ENCODE peak calls at places on chromosomes 4 and X, in six cellular contexts. One of them, this sample, is unnamed.

GRCh38 chr4:63922146-63922545 is 487.1 kb downstream of the TECRL start:
- DNase-seq in ovary: no peak
- DNase-seq in sigmoid colon: peak; percentile 40
- DNase-seq in adrenal gland: no peak
- DNase-seq in tibial nerve: no peak
- DNase-seq in breast epithelium: no peak
- DNase-seq in this sample: no peak

GRCh38 chr4:19623866-19624265 is 627.8 kb upstream of the SLIT2 start:
- DNase-seq in adrenal gland: no peak
- DNase-seq in breast epithelium: no peak
- DNase-seq in sigmoid colon: no peak
- DNase-seq in ovary: no peak
- DNase-seq in tibial nerve: no peak
- DNase-seq in this sample: no peak

GRCh38 chrX:97168646-97169045 is 284.9 kb downstream of the RPA4 start:
- DNase-seq in ovary: no peak
- DNase-seq in breast epithelium: no peak
- DNase-seq in adrenal gland: no peak
- DNase-seq in tibial nerve: no peak
- DNase-seq in sigmoid colon: no peak
- DNase-seq in this sample: no peak

GRCh38 chr4:5051210-5051691 is at the start of gene STK32B:
- DNase-seq in sigmoid colon: peak; percentile 83
- DNase-seq in adrenal gland: peak; percentile 36
- DNase-seq in ovary: peak; percentile 70
- DNase-seq in breast epithelium: peak; percentile 64
- DNase-seq in tibial nerve: no peak
- DNase-seq in this sample: peak; percentile 46

GRCh38 chr4:54333657-54334056 is 104.6 kb downstream of the PDGFRA start:
- DNase-seq in sigmoid colon: no peak
- DNase-seq in ovary: no peak
- DNase-seq in breast epithelium: no peak
- DNase-seq in adrenal gland: no peak
- DNase-seq in tibial nerve: no peak
- DNase-seq in this sample: no peak

GRCh38 chr4:7647932-7648812 is 213.4 kb upstream of the PSAPL1 start:
- DNase-seq in breast epithelium: no peak
- DNase-seq in adrenal gland: peak; percentile 77
- DNase-seq in tibial nerve: no peak
- DNase-seq in sigmoid colon: peak; percentile 70
- DNase-seq in ovary: no peak
- DNase-seq in this sample: no peak

GRCh38 chr4:173494013-173494970 is 35.7 kb downstream of the HAND2 start:
- DNase-seq in ovary: peak; percentile 62
- DNase-seq in adrenal gland: peak; percentile 31
- DNase-seq in sigmoid colon: peak; percentile 87
- DNase-seq in breast epithelium: no peak
- DNase-seq in tibial nerve: peak; percentile 55
- DNase-seq in this sample: peak; percentile 74

GRCh38 chr4:6122496-6122895 is 77.9 kb downstream of the JAKMIP1 start:
- DNase-seq in breast epithelium: no peak
- DNase-seq in ovary: no peak
- DNase-seq in adrenal gland: no peak
- DNase-seq in sigmoid colon: no peak
- DNase-seq in tibial nerve: no peak
- DNase-seq in this sample: no peak

GRCh38 chr4:13919021-13919441 is 291.5 kb upstream of the BOD1L1 start:
- DNase-seq in tibial nerve: no peak
- DNase-seq in sigmoid colon: peak; percentile 76
- DNase-seq in adrenal gland: no peak
- DNase-seq in ovary: no peak
- DNase-seq in breast epithelium: no peak
- DNase-seq in this sample: peak; percentile 4

GRCh38 chrX:10393899-10394298 is 226.5 kb downstream of the MID1 start:
- DNase-seq in sigmoid colon: no peak
- DNase-seq in adrenal gland: no peak
- DNase-seq in breast epithelium: no peak
- DNase-seq in tibial nerve: no peak
- DNase-seq in ovary: no peak
- DNase-seq in this sample: no peak

GRCh38 chr4:78517050-78517652 is 34.4 kb upstream of the ANXA3 start:
- DNase-seq in adrenal gland: no peak
- DNase-seq in ovary: no peak
- DNase-seq in tibial nerve: no peak
- DNase-seq in sigmoid colon: no peak
- DNase-seq in breast epithelium: no peak
- DNase-seq in this sample: no peak

GRCh38 chr4:80101768-80102116 is 28.7 kb upstream of the ANTXR2 start:
- DNase-seq in sigmoid colon: no peak
- DNase-seq in adrenal gland: no peak
- DNase-seq in breast epithelium: no peak
- DNase-seq in ovary: no peak
- DNase-seq in tibial nerve: no peak
- DNase-seq in this sample: no peak

GRCh38 chr4:7187297-7187592 is 5.1 kb upstream of the SORCS2 start:
- DNase-seq in adrenal gland: no peak
- DNase-seq in breast epithelium: peak; percentile 38
- DNase-seq in tibial nerve: no peak
- DNase-seq in ovary: no peak
- DNase-seq in sigmoid colon: peak; percentile 34
- DNase-seq in this sample: no peak

GRCh38 chr4:157170321-157170720 is 50.2 kb upstream of the GRIA2 start:
- DNase-seq in sigmoid colon: no peak
- DNase-seq in ovary: no peak
- DNase-seq in tibial nerve: no peak
- DNase-seq in breast epithelium: no peak
- DNase-seq in adrenal gland: no peak
- DNase-seq in this sample: no peak

GRCh38 chr4:128310266-128310697 is 22.7 kb upstream of the PGRMC2 start:
- DNase-seq in adrenal gland: peak; percentile 30
- DNase-seq in sigmoid colon: no peak
- DNase-seq in tibial nerve: no peak
- DNase-seq in breast epithelium: no peak
- DNase-seq in ovary: no peak
- DNase-seq in this sample: peak; percentile 55

DNA sequence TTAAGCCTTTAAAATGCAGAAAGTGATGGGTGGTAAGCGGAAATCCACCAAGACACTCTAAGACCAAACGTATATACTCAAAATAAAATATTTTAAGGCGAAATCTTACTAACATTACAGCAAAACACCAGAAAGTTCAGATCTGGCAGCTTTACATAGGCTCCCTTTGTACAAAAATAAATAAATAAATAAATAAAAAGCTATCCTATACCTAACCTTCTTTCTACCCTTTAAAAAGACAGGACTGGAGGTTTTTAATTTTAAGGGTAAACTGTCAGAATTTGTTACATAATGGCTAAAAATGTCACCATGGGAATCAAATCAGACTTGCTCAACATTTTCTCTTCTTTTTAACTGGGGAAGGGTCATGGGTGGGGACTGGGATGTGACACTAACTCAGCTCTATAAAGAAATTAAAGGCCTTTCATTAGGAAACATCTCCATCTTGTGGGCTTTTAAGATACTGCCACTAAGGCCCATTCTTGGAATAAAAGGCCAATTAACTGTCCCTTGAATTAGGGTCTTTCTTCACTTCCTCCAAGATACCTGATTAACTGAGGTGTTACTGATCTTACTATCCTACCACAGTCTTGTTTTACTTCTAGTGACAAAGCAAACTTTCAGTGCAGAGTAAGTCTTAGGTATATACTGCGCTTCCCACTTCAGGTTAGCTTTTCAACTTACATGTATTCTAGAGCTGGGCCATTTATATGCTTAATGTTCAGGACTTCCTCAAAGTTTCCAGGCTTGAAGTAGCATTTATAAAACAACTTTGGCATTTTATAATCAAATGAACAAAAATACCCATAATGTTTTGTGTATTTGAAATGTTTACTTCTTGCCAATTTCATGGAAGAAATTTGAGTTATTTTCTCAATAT is 13.3 kb downstream of the HNRNPD start:
- DNase-seq in tibial nerve: peak; percentile 12
- DNase-seq in ovary: no peak
- DNase-seq in sigmoid colon: no peak
- DNase-seq in adrenal gland: no peak
- DNase-seq in breast epithelium: no peak
- DNase-seq in this sample: no peak
- H3K4me1 ChIP-seq in tibial nerve: peaks cover 54% of the 10 kb centered on the region
- H3K4me1 ChIP-seq in ovary: peaks cover 11% of the 10 kb centered on the region
- H3K4me1 ChIP-seq in sigmoid colon: peaks cover 78% of the 10 kb centered on the region
- H3K4me1 ChIP-seq in adrenal gland: peaks cover 86% of the 10 kb centered on the region
- H3K4me1 ChIP-seq in breast epithelium: no peaks in the 10 kb centered on the region
- H3K4me1 ChIP-seq in this sample: peaks cover 62% of the 10 kb centered on the region

DNA sequence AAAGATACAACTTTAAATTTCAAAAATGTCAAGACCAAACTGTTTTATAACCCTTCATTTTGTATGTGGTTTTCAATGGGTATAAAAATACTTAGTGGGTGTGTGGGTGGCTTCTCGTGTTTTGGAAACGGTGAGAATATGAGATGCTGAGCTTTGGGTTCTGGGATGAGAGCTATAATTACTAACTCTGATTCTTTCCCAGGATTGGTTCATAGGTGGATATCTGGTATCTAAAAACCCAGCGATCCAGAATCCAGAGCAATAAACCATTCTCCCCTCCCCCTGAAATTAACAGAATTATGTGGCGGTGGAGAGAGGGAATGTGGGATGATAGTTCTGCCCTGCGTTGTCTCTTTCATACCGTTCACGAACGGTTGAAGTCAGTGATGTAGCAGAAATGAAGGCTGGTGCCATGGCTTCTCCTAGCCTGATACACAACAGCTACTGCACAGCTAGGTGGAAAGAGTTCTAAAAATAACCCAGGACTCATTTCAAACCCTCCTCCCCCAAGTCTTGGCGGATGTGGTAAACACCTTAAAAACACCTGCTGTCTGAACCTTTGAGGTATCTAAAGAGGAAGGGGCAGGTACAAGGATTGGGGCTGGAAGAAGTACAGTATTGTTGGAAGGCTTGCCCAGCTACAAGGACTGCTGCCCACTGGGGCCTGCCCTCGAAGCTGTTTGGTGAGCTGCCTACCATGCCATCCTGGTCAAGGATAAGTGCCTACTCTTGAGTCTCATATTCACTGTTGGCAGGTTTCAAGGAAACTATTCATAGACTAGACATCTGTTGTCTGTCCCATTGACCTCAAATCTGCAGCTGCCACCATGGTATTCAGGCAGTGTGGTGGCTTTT is 44.5 kb downstream of the SEPTIN11 start:
- DNase-seq in tibial nerve: no peak
- DNase-seq in adrenal gland: no peak
- DNase-seq in ovary: no peak
- DNase-seq in breast epithelium: no peak
- DNase-seq in sigmoid colon: no peak
- DNase-seq in this sample: peak; percentile 16
- TF ChIP-seq POLR2A in tibial nerve: no peak
- TF ChIP-seq POLR2A in adrenal gland: no peak
- TF ChIP-seq POLR2A in ovary: no peak
- TF ChIP-seq POLR2A in breast epithelium: no peak
- TF ChIP-seq POLR2A in sigmoid colon: no peak
- TF ChIP-seq POLR2A in this sample: no peak

GRCh38 chr4:98290511-98290910 is 29.3 kb downstream of the RAP1GDS1 start:
- DNase-seq in tibial nerve: no peak
- DNase-seq in adrenal gland: no peak
- DNase-seq in sigmoid colon: no peak
- DNase-seq in ovary: no peak
- DNase-seq in breast epithelium: no peak
- DNase-seq in this sample: no peak

GRCh38 chr4:98293089-98293887 is 32.1 kb downstream of the RAP1GDS1 start:
- DNase-seq in tibial nerve: no peak
- DNase-seq in sigmoid colon: no peak
- DNase-seq in breast epithelium: no peak
- DNase-seq in adrenal gland: no peak
- DNase-seq in ovary: no peak
- DNase-seq in this sample: no peak

GRCh38 chr4:98285676-98286075 is 24.5 kb downstream of the RAP1GDS1 start:
- DNase-seq in adrenal gland: no peak
- DNase-seq in tibial nerve: no peak
- DNase-seq in sigmoid colon: no peak
- DNase-seq in breast epithelium: no peak
- DNase-seq in ovary: no peak
- DNase-seq in this sample: no peak

GRCh38 chr4:98287328-98287727 is 26.1 kb downstream of the RAP1GDS1 start:
- DNase-seq in ovary: no peak
- DNase-seq in adrenal gland: no peak
- DNase-seq in tibial nerve: no peak
- DNase-seq in breast epithelium: no peak
- DNase-seq in sigmoid colon: no peak
- DNase-seq in this sample: no peak

DNA sequence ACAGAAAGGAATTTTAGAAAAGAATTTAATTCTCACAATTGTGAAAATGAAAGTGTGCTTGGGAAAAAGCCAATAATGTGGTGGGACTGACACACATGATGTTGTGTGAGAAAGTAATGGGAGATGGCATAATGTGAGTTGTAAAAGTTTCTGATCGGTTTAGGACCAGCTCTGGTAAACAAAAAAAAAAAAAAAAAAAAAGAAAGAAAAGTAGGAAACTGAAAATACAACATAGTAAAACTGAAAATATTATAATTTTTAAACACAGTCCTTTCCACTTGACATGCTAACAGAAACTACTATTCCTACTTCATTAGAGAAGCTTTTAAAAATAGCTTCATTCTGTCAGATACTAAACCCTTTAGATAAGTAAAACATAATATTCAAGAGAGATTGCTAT is 28.2 kb downstream of the RAP1GDS1 start:
- DNase-seq in breast epithelium: no peak
- DNase-seq in ovary: no peak
- DNase-seq in sigmoid colon: no peak
- DNase-seq in tibial nerve: no peak
- DNase-seq in adrenal gland: no peak
- DNase-seq in this sample: no peak
- H3K4me1 ChIP-seq in breast epithelium: no peaks in the 10 kb centered on the region
- H3K4me1 ChIP-seq in ovary: no peaks in the 10 kb centered on the region
- H3K4me1 ChIP-seq in sigmoid colon: peaks cover 39% of the 10 kb centered on the region
- H3K4me1 ChIP-seq in tibial nerve: peaks cover 11% of the 10 kb centered on the region
- H3K4me1 ChIP-seq in adrenal gland: peaks cover 7% of the 10 kb centered on the region
- H3K4me1 ChIP-seq in this sample: peaks cover 13% of the 10 kb centered on the region

DNA sequence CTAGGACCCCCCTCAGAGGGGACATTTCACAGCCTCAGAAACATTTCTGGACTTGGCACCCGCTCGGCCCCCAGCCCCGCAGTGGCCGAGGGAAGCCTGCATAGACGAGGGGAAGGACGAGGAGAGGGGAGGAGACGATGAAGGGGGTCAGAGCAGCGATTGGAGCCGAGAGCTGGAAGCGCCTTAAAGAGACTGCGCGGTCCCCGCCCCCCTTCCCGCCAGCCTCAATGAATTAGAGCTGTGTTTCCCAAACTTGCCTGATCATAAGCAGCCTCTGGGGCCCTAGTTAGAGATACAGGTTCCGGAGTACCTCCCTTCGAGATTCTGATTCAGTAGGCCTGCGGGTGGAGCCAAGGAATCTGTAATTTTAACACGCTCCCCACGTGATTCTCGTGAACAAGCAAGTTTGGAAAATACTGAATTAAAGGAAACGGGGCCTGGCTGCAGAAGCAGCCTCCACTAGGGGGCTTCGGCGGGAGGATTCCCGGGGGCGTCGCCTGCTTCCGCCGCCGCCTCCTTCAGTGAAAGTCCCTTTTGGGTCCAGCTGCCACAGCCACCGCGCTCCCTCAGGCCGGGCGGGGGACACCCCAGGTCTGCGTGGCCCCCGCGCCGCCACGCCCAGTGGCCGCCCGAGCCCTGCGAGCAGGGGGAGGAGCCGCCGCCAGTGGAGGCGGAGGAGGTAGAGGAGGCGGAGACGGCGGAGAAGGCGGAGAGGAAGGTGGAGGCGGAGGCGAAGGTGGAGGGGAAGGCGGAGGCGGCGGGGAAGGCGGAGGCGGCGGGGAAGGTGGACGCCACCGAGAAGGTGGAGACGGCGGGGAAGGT is at the start of gene USP27X:
- DNase-seq in breast epithelium: peak; percentile 70
- DNase-seq in sigmoid colon: peak; percentile 90
- DNase-seq in tibial nerve: peak; percentile 61
- DNase-seq in ovary: peak; percentile 83
- DNase-seq in adrenal gland: peak; percentile 77
- DNase-seq in this sample: peak; percentile 77
- TF ChIP-seq POLR2A in breast epithelium: peak; percentile 30
- TF ChIP-seq POLR2A in sigmoid colon: peak; percentile 5
- TF ChIP-seq POLR2A in tibial nerve: peak; percentile 29
- TF ChIP-seq POLR2A in ovary: peak; percentile 32
- TF ChIP-seq POLR2A in adrenal gland: no peak
- TF ChIP-seq POLR2A in this sample: peak; percentile 73

This sample was measured in body of pancreas.